ENCODE peak calls at places on chromosomes 13 and 19, in ten cellular contexts. X is heart right ventricle, G is PC-9, C is thyroid gland, D is lung, I is H1, F is endothelial cell of umbilical vein, P is GM23338, V is uterus, W is dorsolateral prefrontal cortex. U is an unnamed sample.
A peak's percentile ranks its signal among the peaks of the same experiment; 100 is the strongest.

GRCh38 chr13:109737606-109738005 is 48.8 kb downstream of the IRS2 start:
- DNase-seq in X (no peak), G (peak; percentile 6), C (no peak), D (no peak), I (no peak), F (no peak), P (no peak), V (no peak), W (no peak), U (peak; percentile 79)

GRCh38 chr19:56314018-56314583 is 538 bp downstream of the ZSCAN5A start:
- DNase-seq in X (no peak), G (no peak), C (no peak), D (no peak), I (peak; percentile 7), F (no peak), P (peak; percentile 63), V (no peak), W (no peak), U (peak; percentile 16)

GRCh38 chr13:113397606-113398425 is 33.9 kb upstream of the GRTP1 start:
- DNase-seq in X (no peak), G (no peak), C (peak; percentile 27), D (no peak), I (no peak), F (no peak), P (no peak), V (no peak), W (no peak), U (no peak)

GRCh38 chr19:50479761-50480251 is 3.2 kb upstream of the GARIN5A start:
- DNase-seq in X (no peak), G (no peak), C (no peak), D (no peak), I (no peak), F (no peak), P (no peak), V (no peak), W (peak; percentile 4), U (no peak)

GRCh38 chr19:38388310-38389100 is at the start of gene SPRED3:
- DNase-seq in X (no peak), G (no peak), C (peak; percentile 82), D (no peak), I (no peak), F (no peak), P (peak; percentile 85), V (no peak), W (no peak), U (peak; percentile 63)

GRCh38 chr13:111043575-111043982 is 71.5 kb upstream of the ARHGEF7 start:
- DNase-seq in X (peak; percentile 73), G (peak; percentile 25), C (no peak), D (peak; percentile 19), I (no peak), F (no peak), P (no peak), V (peak; percentile 31), W (no peak), U (peak; percentile 82)

GRCh38 chr13:101144808-101145419 is 271.4 kb downstream of the NALCN start:
- DNase-seq in X (no peak), G (peak; percentile 7), C (no peak), D (no peak), I (no peak), F (peak; percentile 66), P (peak; percentile 78), V (no peak), W (no peak), U (peak; percentile 29)

GRCh38 chr19:46015080-46015960 is 7.5 kb downstream of the PGLYRP1 start:
- DNase-seq in X (peak; percentile 32), G (peak; percentile 83), C (peak; percentile 93), D (peak; percentile 86), I (peak; percentile 70), F (peak; percentile 51), P (peak; percentile 96), V (peak; percentile 55), W (no peak), U (peak; percentile 68)

GRCh38 chr19:20078696-20079095 is 896 bp downstream of the ZNF90 start:
- DNase-seq in X (peak; percentile 16), G (peak; percentile 2), C (peak; percentile 68), D (peak; percentile 32), I (no peak), F (no peak), P (peak; percentile 55), V (peak; percentile 39), W (no peak), U (peak; percentile 67)

GRCh38 chr19:47005873-47006272 is 13.8 kb upstream of the NPAS1 start:
- DNase-seq in X (no peak), G (no peak), C (no peak), D (no peak), I (no peak), F (no peak), P (peak; percentile 45), V (no peak), W (no peak), U (no peak)

DNA sequence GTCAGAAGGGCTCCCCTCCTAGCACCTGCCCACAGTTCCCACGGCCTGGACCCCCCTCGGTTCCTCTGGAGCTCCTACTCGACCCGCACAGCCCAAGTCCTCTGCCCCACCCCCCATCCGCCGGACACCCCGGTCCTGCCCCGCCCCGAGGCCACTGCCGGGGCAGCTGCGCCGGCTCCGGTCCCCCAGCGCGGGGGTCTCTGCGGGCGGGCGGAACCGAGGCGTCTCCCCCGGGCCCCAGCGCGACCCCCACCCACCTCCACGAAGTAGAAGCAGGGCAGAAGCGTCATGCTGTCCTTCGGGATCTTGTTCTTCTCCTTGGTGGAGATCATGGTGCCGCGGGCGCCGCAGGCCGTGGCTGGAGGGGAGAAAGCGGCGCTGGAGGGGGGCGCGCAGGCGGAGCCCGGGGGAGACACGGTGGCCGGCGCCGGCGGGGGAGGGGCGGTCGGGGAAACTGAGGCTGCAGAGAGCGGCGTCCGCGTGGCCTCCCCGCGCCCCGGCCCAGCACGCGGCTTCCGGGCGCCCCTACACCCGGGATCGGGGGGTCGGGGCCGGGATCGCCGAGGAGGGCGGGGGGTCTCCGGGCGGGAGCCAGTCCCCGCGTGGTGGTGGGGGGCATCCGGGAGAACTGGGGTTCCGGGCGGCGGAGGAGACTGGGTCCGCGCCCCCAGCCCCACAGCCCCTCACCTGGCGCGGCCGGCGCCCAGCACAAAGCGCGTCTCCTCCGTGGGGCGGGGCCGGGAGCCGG is at the start of gene PLPPR3:
- DNase-seq in X (no peak), G (no peak), C (no peak), D (no peak), I (no peak), F (no peak), P (peak; percentile 67), V (no peak), W (no peak), U (no peak)
- H3K4me3 ChIP-seq in X (peak within 1 kb of the TSS; percentile 42), G (no peak within 1 kb of the TSS), C (peak within 1 kb of the TSS; percentile 19), D (no peak within 1 kb of the TSS), I (peak within 1 kb of the TSS; percentile 95), F (peak within 1 kb of the TSS; percentile 21), P (peak within 1 kb of the TSS; percentile 84), V (no peak within 1 kb of the TSS), W (peak within 1 kb of the TSS; percentile 65), U (peak within 1 kb of the TSS; percentile 39)

GRCh38 chr13:99172951-99173350 is 27.7 kb upstream of the UBAC2 start:
- DNase-seq in X (no peak), G (no peak), C (no peak), D (no peak), I (no peak), F (no peak), P (no peak), V (no peak), W (no peak), U (no peak)
- TF ChIP-seq CTCF in X (no peak), G (no peak), C (no peak), D (no peak), I (no peak), F (no peak), P (no peak), V (no peak), W (no peak), U (no peak)

GRCh38 chr13:40982772-40983171 is 36.3 kb downstream of the ELF1 start:
- DNase-seq in X (peak; percentile 76), G (no peak), C (peak; percentile 50), D (no peak), I (no peak), F (peak; percentile 95), P (no peak), V (peak; percentile 43), W (no peak), U (no peak)

GRCh38 chr13:40983269-40983668 is 35.8 kb downstream of the ELF1 start:
- DNase-seq in X (no peak), G (no peak), C (no peak), D (no peak), I (no peak), F (peak; percentile 75), P (no peak), V (no peak), W (no peak), U (no peak)

GRCh38 chr13:40985596-40986327 is 33.4 kb downstream of the ELF1 start:
- DNase-seq in X (no peak), G (no peak), C (no peak), D (no peak), I (no peak), F (peak; percentile 59), P (no peak), V (no peak), W (no peak), U (no peak)

GRCh38 chr13:40984670-40985366 is 34.3 kb downstream of the ELF1 start:
- DNase-seq in X (no peak), G (no peak), C (no peak), D (no peak), I (no peak), F (peak; percentile 76), P (no peak), V (no peak), W (no peak), U (no peak)

DNA sequence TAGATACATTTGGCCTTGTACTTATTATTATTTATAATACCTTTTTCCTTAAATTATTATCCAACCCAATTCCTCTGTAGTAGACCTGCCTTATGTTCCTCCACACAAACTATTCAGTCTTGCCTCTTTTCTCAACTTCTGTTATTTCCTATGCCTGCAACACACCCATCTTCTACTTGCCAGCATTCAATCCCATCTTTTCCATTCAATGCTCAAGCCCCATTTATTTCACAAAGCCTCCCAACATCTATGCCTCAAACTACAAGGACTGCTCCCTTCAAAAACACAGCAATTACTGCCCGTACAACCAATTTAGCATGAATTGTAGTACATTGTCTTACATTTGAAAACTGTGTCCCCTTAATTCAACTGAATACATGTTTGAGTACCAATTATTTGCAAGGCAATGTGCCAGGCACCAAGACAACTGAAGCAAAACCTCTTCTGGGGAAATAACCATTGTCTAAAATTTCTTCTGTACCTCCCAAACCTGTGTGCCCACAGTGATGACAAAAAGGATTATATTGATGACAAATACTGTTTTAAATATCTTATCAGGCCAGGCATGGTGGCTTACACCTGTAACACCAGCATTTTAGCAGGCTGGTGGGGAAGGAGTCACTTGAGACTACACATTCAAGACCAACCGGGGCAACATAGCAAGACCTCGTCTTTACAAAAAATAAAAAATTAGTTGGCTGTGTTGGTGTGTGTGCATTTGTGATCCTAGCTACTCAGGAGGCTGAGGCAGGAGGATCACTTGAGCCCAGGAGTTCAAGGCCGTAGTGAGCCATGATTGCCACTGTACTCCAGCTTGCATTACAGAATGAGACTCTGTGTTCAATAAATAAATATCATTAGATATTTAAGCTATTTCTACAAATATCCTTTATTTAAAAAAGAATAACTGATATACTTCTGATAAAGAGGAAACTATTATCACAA is 35.1 kb downstream of the ELF1 start:
- DNase-seq in X (no peak), G (no peak), C (peak; percentile 44), D (no peak), I (no peak), F (peak; percentile 58), P (no peak), V (no peak), W (no peak), U (no peak)
- H3K4me3 ChIP-seq in X (peak overlapping the region; percentile 39), G (no peak overlapping the region), C (no peak overlapping the region), D (no peak overlapping the region), I (no peak overlapping the region), F (no peak overlapping the region), P (no peak overlapping the region), V (no peak overlapping the region), W (peak overlapping the region; percentile 52), U (no peak overlapping the region)

GRCh38 chr13:42039946-42040729 is 8.3 kb upstream of the DGKH start:
- DNase-seq in X (peak; percentile 95), G (peak; percentile 80), C (peak; percentile 90), D (peak; percentile 90), I (no peak), F (peak; percentile 83), P (peak; percentile 77), V (peak; percentile 93), W (peak; percentile 79), U (peak; percentile 95)
- TF ChIP-seq CTCF in X (no peak), G (no peak), C (no peak), D (no peak), I (no peak), F (no peak), P (no peak), V (peak; percentile 7), W (no peak), U (no peak)